ENCODE peak calls at places on chromosome 7, in eight cellular contexts. X is SK-MEL-5, V is heart left ventricle, T is A172, B is heart right ventricle, G is keratinocyte, N is fibroblast of the aortic adventitia, L is ecto neural progenitor cell. F is an unnamed sample.

GRCh38 chr7:27745064-27745583 is 5.2 kb downstream of the TAX1BP1 start:
- DNase-seq in X (peak), V (no peak), T (peak), B (no peak), G (no peak), N (peak), L (no peak), F (no peak)

GRCh38 chr7:102044984-102045673 is 227.7 kb downstream of the CUX1 start:
- DNase-seq in X (no peak), V (no peak), T (peak), B (peak), G (no peak), N (peak), L (no peak), F (peak)

GRCh38 chr7:41825927-41826480 is 123.1 kb upstream of the INHBA start:
- DNase-seq in X (no peak), V (no peak), T (peak), B (no peak), G (no peak), N (peak), L (no peak), F (no peak)

GRCh38 chr7:16923019-16923418 is 41.2 kb upstream of the AGR3 start:
- DNase-seq in X (no peak), V (no peak), T (no peak), B (no peak), G (no peak), N (peak), L (no peak), F (no peak)

GRCh38 chr7:118076564-118076963 is 107.4 kb upstream of the LSM8 start:
- DNase-seq in X (no peak), V (no peak), T (no peak), B (no peak), G (no peak), N (no peak), L (no peak), F (no peak)

GRCh38 chr7:55366461-55367138 is 1.5 kb downstream of the LANCL2 start:
- DNase-seq in X (no peak), V (no peak), T (peak), B (no peak), G (no peak), N (peak), L (no peak), F (peak)

GRCh38 chr7:47430422-47430821 is 151.5 kb downstream of the TNS3 start:
- DNase-seq in X (no peak), V (no peak), T (no peak), B (no peak), G (no peak), N (no peak), L (no peak), F (no peak)

GRCh38 chr7:119562839-119563238 is 710.1 kb upstream of the KCND2 start:
- DNase-seq in X (no peak), V (no peak), T (no peak), B (no peak), G (no peak), N (no peak), L (no peak), F (peak)

GRCh38 chr7:6621195-6622128 is 6.1 kb downstream of the ZNF853 start:
- DNase-seq in X (no peak), V (no peak), T (no peak), B (no peak), G (no peak), N (no peak), L (no peak), F (no peak)

GRCh38 chr7:155392726-155393570 is 65.0 kb upstream of the EN2 start:
- DNase-seq in X (no peak), V (no peak), T (peak), B (no peak), G (no peak), N (no peak), L (no peak), F (no peak)

GRCh38 chr7:47937065-47937687 is 11.1 kb downstream of the PKD1L1 start:
- DNase-seq in X (no peak), V (no peak), T (no peak), B (no peak), G (no peak), N (no peak), L (no peak), F (no peak)

GRCh38 chr7:155885162-155886160 is 73.2 kb upstream of the SHH start:
- DNase-seq in X (no peak), V (no peak), T (peak), B (peak), G (no peak), N (peak), L (no peak), F (peak)

GRCh38 chr7:18667466-18667865 is 171.9 kb downstream of the HDAC9 start:
- DNase-seq in X (peak), V (no peak), T (peak), B (no peak), G (peak), N (peak), L (no peak), F (peak)

GRCh38 chr7:75584385-75584784 is 92.3 kb downstream of the SPDYE5 start:
- DNase-seq in X (no peak), V (no peak), T (no peak), B (no peak), G (no peak), N (no peak), L (no peak), F (no peak)

GRCh38 chr7:84701524-84702306 is 485.1 kb downstream of the SEMA3D start:
- DNase-seq in X (no peak), V (no peak), T (peak), B (no peak), G (no peak), N (peak), L (no peak), F (no peak)

GRCh38 chr7:91247497-91247896 is 16.7 kb upstream of the FZD1 start:
- DNase-seq in X (peak), V (no peak), T (no peak), B (no peak), G (no peak), N (no peak), L (no peak), F (no peak)

GRCh38 chr7:130392456-130392860 is 12.2 kb downstream of the CPA1 start:
- DNase-seq in X (no peak), V (no peak), T (no peak), B (no peak), G (no peak), N (peak), L (no peak), F (no peak)

GRCh38 chr7:5594616-5595544 is 171.2 kb upstream of the TNRC18 start:
- DNase-seq in X (no peak), V (no peak), T (peak), B (peak), G (no peak), N (no peak), L (peak), F (peak)

GRCh38 chr7:98856021-98856422 is 13.8 kb downstream of the TMEM130 start:
- DNase-seq in X (no peak), V (no peak), T (no peak), B (no peak), G (no peak), N (no peak), L (no peak), F (no peak)

GRCh38 chr7:22397981-22398380 is 41.0 kb upstream of the RAPGEF5 start:
- DNase-seq in X (no peak), V (no peak), T (no peak), B (no peak), G (no peak), N (peak), L (no peak), F (no peak)

GRCh38 chr7:108004220-108005142 is 1.5 kb upstream of the LAMB1 start:
- DNase-seq in X (no peak), V (no peak), T (peak), B (peak), G (no peak), N (peak), L (peak), F (no peak)